ENCODE peak calls at places on chromosomes 16 and 17, in seven cellular contexts. One of them, this sample, is unnamed.

GRCh38 chr17:44115585-44116415 is 7.6 kb downstream of the HDAC5 start:
- DNase-seq in IMR-90: peak; percentile 43
- DNase-seq in DND-41: peak; percentile 38
- DNase-seq in right cardiac atrium: peak; percentile 55
- DNase-seq in cardiac muscle cell: peak; percentile 54
- DNase-seq in neuronal stem cell: no peak
- DNase-seq in upper lobe of right lung: no peak
- DNase-seq in this sample: no peak

GRCh38 chr16:4935231-4935855 is 1.6 kb downstream of the PPL start:
- DNase-seq in IMR-90: no peak
- DNase-seq in DND-41: no peak
- DNase-seq in right cardiac atrium: peak; percentile 93
- DNase-seq in cardiac muscle cell: no peak
- DNase-seq in neuronal stem cell: no peak
- DNase-seq in upper lobe of right lung: peak; percentile 94
- DNase-seq in this sample: peak; percentile 70

GRCh38 chr17:7548585-7549400 is at the start of gene TNFSF12:
- DNase-seq in IMR-90: peak; percentile 7
- DNase-seq in DND-41: peak; percentile 54
- DNase-seq in right cardiac atrium: peak; percentile 75
- DNase-seq in cardiac muscle cell: peak; percentile 58
- DNase-seq in neuronal stem cell: no peak
- DNase-seq in upper lobe of right lung: peak; percentile 88
- DNase-seq in this sample: peak; percentile 83

GRCh38 chr16:66486773-66487579 is 59.9 kb downstream of the BEAN1 start:
- DNase-seq in IMR-90: peak; percentile 83
- DNase-seq in DND-41: no peak
- DNase-seq in right cardiac atrium: peak; percentile 48
- DNase-seq in cardiac muscle cell: no peak
- DNase-seq in neuronal stem cell: no peak
- DNase-seq in upper lobe of right lung: no peak
- DNase-seq in this sample: peak; percentile 38

GRCh38 chr16:1723450-1724147 is 17.6 kb downstream of the MAPK8IP3 start:
- DNase-seq in IMR-90: peak; percentile 32
- DNase-seq in DND-41: peak; percentile 38
- DNase-seq in right cardiac atrium: no peak
- DNase-seq in cardiac muscle cell: peak; percentile 47
- DNase-seq in neuronal stem cell: no peak
- DNase-seq in upper lobe of right lung: no peak
- DNase-seq in this sample: no peak

GRCh38 chr17:68491381-68491849 is 20.8 kb upstream of the PRKAR1A start:
- DNase-seq in IMR-90: no peak
- DNase-seq in DND-41: no peak
- DNase-seq in right cardiac atrium: no peak
- DNase-seq in cardiac muscle cell: peak; percentile 31
- DNase-seq in neuronal stem cell: no peak
- DNase-seq in upper lobe of right lung: no peak
- DNase-seq in this sample: peak; percentile 53

GRCh38 chr17:55157165-55157564 is 107.6 kb upstream of the HLF start:
- DNase-seq in IMR-90: peak; percentile 53
- DNase-seq in DND-41: no peak
- DNase-seq in right cardiac atrium: no peak
- DNase-seq in cardiac muscle cell: peak; percentile 57
- DNase-seq in neuronal stem cell: no peak
- DNase-seq in upper lobe of right lung: no peak
- DNase-seq in this sample: no peak

GRCh38 chr16:52786105-52786504 is 239.2 kb upstream of the TOX3 start:
- DNase-seq in IMR-90: no peak
- DNase-seq in DND-41: no peak
- DNase-seq in right cardiac atrium: no peak
- DNase-seq in cardiac muscle cell: no peak
- DNase-seq in neuronal stem cell: no peak
- DNase-seq in upper lobe of right lung: no peak
- DNase-seq in this sample: no peak

GRCh38 chr17:60502145-60502544 is 23.9 kb downstream of the APPBP2 start:
- DNase-seq in IMR-90: no peak
- DNase-seq in DND-41: no peak
- DNase-seq in right cardiac atrium: no peak
- DNase-seq in cardiac muscle cell: no peak
- DNase-seq in neuronal stem cell: no peak
- DNase-seq in upper lobe of right lung: no peak
- DNase-seq in this sample: no peak

GRCh38 chr17:74860229-74860998 is 729 bp upstream of the GRIN2C start:
- DNase-seq in IMR-90: no peak
- DNase-seq in DND-41: no peak
- DNase-seq in right cardiac atrium: no peak
- DNase-seq in cardiac muscle cell: no peak
- DNase-seq in neuronal stem cell: no peak
- DNase-seq in upper lobe of right lung: no peak
- DNase-seq in this sample: no peak

GRCh38 chr17:82587234-82588086 is 60.8 kb downstream of the WDR45B start:
- DNase-seq in IMR-90: peak; percentile 10
- DNase-seq in DND-41: no peak
- DNase-seq in right cardiac atrium: no peak
- DNase-seq in cardiac muscle cell: no peak
- DNase-seq in neuronal stem cell: no peak
- DNase-seq in upper lobe of right lung: peak; percentile 82
- DNase-seq in this sample: no peak

GRCh38 chr17:60049936-60050335 is 28.8 kb downstream of the HEATR6 start:
- DNase-seq in IMR-90: peak; percentile 16
- DNase-seq in DND-41: no peak
- DNase-seq in right cardiac atrium: no peak
- DNase-seq in cardiac muscle cell: no peak
- DNase-seq in neuronal stem cell: no peak
- DNase-seq in upper lobe of right lung: no peak
- DNase-seq in this sample: no peak

GRCh38 chr16:85605912-85606841 is 6.9 kb upstream of the GSE1 start:
- DNase-seq in IMR-90: no peak
- DNase-seq in DND-41: no peak
- DNase-seq in right cardiac atrium: no peak
- DNase-seq in cardiac muscle cell: no peak
- DNase-seq in neuronal stem cell: no peak
- DNase-seq in upper lobe of right lung: no peak
- DNase-seq in this sample: no peak

GRCh38 chr17:74240637-74241036 is 27.3 kb downstream of the TTYH2 start:
- DNase-seq in IMR-90: no peak
- DNase-seq in DND-41: no peak
- DNase-seq in right cardiac atrium: peak; percentile 68
- DNase-seq in cardiac muscle cell: no peak
- DNase-seq in neuronal stem cell: no peak
- DNase-seq in upper lobe of right lung: no peak
- DNase-seq in this sample: peak; percentile 74

GRCh38 chr17:41967141-41967920 is 736 bp downstream of the CNP start:
- DNase-seq in IMR-90: no peak
- DNase-seq in DND-41: peak; percentile 55
- DNase-seq in right cardiac atrium: peak; percentile 35
- DNase-seq in cardiac muscle cell: peak; percentile 28
- DNase-seq in neuronal stem cell: no peak
- DNase-seq in upper lobe of right lung: no peak
- DNase-seq in this sample: no peak

GRCh38 chr16:82630688-82631087 is 3.9 kb downstream of the CDH13 start:
- DNase-seq in IMR-90: peak; percentile 60
- DNase-seq in DND-41: no peak
- DNase-seq in right cardiac atrium: no peak
- DNase-seq in cardiac muscle cell: no peak
- DNase-seq in neuronal stem cell: no peak
- DNase-seq in upper lobe of right lung: no peak
- DNase-seq in this sample: no peak

GRCh38 chr16:1612320-1613111 is at the start of gene CRAMP1:
- DNase-seq in IMR-90: no peak
- DNase-seq in DND-41: peak; percentile 17
- DNase-seq in right cardiac atrium: peak; percentile 22
- DNase-seq in cardiac muscle cell: no peak
- DNase-seq in neuronal stem cell: peak; percentile 8
- DNase-seq in upper lobe of right lung: no peak
- DNase-seq in this sample: peak; percentile 29

GRCh38 chr17:29948460-29949185 is 7.2 kb downstream of the EFCAB5 start:
- DNase-seq in IMR-90: no peak
- DNase-seq in DND-41: no peak
- DNase-seq in right cardiac atrium: no peak
- DNase-seq in cardiac muscle cell: no peak
- DNase-seq in neuronal stem cell: no peak
- DNase-seq in upper lobe of right lung: no peak
- DNase-seq in this sample: no peak

GRCh38 chr16:88439706-88440105 is 13.4 kb upstream of the ZFPM1 start:
- DNase-seq in IMR-90: no peak
- DNase-seq in DND-41: no peak
- DNase-seq in right cardiac atrium: no peak
- DNase-seq in cardiac muscle cell: no peak
- DNase-seq in neuronal stem cell: no peak
- DNase-seq in upper lobe of right lung: no peak
- DNase-seq in this sample: no peak

GRCh38 chr17:74646231-74646630 is 22.7 kb upstream of the CD300E start:
- DNase-seq in IMR-90: no peak
- DNase-seq in DND-41: no peak
- DNase-seq in right cardiac atrium: no peak
- DNase-seq in cardiac muscle cell: no peak
- DNase-seq in neuronal stem cell: no peak
- DNase-seq in upper lobe of right lung: no peak
- DNase-seq in this sample: no peak

DNA sequence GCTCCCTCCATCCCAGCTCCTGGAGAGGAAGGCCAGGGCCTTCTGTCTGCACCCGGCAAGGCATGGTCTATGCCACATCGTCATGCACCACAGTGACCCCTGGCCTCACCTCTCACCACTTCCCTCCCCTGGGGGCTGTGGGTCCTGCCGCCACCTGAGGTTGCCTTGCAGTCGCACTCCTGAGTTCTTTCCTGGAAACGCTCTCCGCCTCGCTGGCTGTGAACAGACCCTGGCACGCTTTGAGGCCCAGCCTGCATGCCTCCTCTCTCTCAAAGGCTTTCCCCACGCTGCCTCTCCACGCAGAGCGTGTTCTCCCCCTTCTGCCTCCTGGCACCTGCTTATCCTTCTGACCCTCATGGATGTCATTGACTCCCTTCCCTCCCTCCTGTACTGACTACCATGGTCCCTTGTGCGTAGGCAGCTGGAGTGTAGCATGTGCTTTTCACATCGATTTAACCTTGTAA is 45.4 kb downstream of the SEC14L1 start:
- DNase-seq in IMR-90: no peak
- DNase-seq in DND-41: peak; percentile 50
- DNase-seq in right cardiac atrium: peak; percentile 48
- DNase-seq in cardiac muscle cell: no peak
- DNase-seq in neuronal stem cell: no peak
- DNase-seq in upper lobe of right lung: no peak
- DNase-seq in this sample: peak; percentile 18
- H3K4me1 ChIP-seq in IMR-90: peaks cover 7% of the 10 kb centered on the region
- H3K4me1 ChIP-seq in DND-41: peaks cover 16% of the 10 kb centered on the region
- H3K4me1 ChIP-seq in right cardiac atrium: peaks cover 16% of the 10 kb centered on the region
- H3K4me1 ChIP-seq in cardiac muscle cell: peaks cover 22% of the 10 kb centered on the region
- H3K4me1 ChIP-seq in neuronal stem cell: peaks cover 22% of the 10 kb centered on the region
- H3K4me1 ChIP-seq in upper lobe of right lung: peaks cover 64% of the 10 kb centered on the region
- H3K4me1 ChIP-seq in this sample: peaks cover 76% of the 10 kb centered on the region

GRCh38 chr17:40348562-40349476 is 15.7 kb downstream of the GJD3 start:
- DNase-seq in IMR-90: no peak
- DNase-seq in DND-41: no peak
- DNase-seq in right cardiac atrium: peak; percentile 67
- DNase-seq in cardiac muscle cell: no peak
- DNase-seq in neuronal stem cell: no peak
- DNase-seq in upper lobe of right lung: peak; percentile 82
- DNase-seq in this sample: peak; percentile 73

GRCh38 chr17:40350410-40351184 is 13.9 kb downstream of the GJD3 start:
- DNase-seq in IMR-90: no peak
- DNase-seq in DND-41: no peak
- DNase-seq in right cardiac atrium: no peak
- DNase-seq in cardiac muscle cell: peak; percentile 31
- DNase-seq in neuronal stem cell: peak; percentile 94
- DNase-seq in upper lobe of right lung: no peak
- DNase-seq in this sample: no peak

GRCh38 chr17:40351185-40352043 is 13.1 kb downstream of the GJD3 start:
- DNase-seq in IMR-90: no peak
- DNase-seq in DND-41: no peak
- DNase-seq in right cardiac atrium: no peak
- DNase-seq in cardiac muscle cell: no peak
- DNase-seq in neuronal stem cell: no peak
- DNase-seq in upper lobe of right lung: no peak
- DNase-seq in this sample: no peak

GRCh38 chr17:40348136-40348504 is 16.4 kb downstream of the GJD3 start:
- DNase-seq in IMR-90: no peak
- DNase-seq in DND-41: no peak
- DNase-seq in right cardiac atrium: no peak
- DNase-seq in cardiac muscle cell: no peak
- DNase-seq in neuronal stem cell: no peak
- DNase-seq in upper lobe of right lung: no peak
- DNase-seq in this sample: peak; percentile 8

GRCh38 chr17:40349477-40350409 is 14.8 kb downstream of the GJD3 start:
- DNase-seq in IMR-90: peak; percentile 38
- DNase-seq in DND-41: no peak
- DNase-seq in right cardiac atrium: peak; percentile 73
- DNase-seq in cardiac muscle cell: no peak
- DNase-seq in neuronal stem cell: no peak
- DNase-seq in upper lobe of right lung: peak; percentile 74
- DNase-seq in this sample: no peak
- H3K27ac ChIP-seq in IMR-90: no peak overlapping the region
- H3K27ac ChIP-seq in DND-41: no peak overlapping the region
- H3K27ac ChIP-seq in right cardiac atrium: peak overlapping the region; percentile 32
- H3K27ac ChIP-seq in cardiac muscle cell: peak overlapping the region; percentile 43
- H3K27ac ChIP-seq in neuronal stem cell: peak overlapping the region; percentile 49
- H3K27ac ChIP-seq in upper lobe of right lung: peak overlapping the region; percentile 40
- H3K27ac ChIP-seq in this sample: peak overlapping the region; percentile 99

GRCh38 chr16:22034503-22034902 is 26.6 kb downstream of the MOSMO start:
- DNase-seq in IMR-90: no peak
- DNase-seq in DND-41: no peak
- DNase-seq in right cardiac atrium: no peak
- DNase-seq in cardiac muscle cell: no peak
- DNase-seq in neuronal stem cell: no peak
- DNase-seq in upper lobe of right lung: no peak
- DNase-seq in this sample: no peak

GRCh38 chr16:22031483-22032083 is 23.7 kb downstream of the MOSMO start:
- DNase-seq in IMR-90: no peak
- DNase-seq in DND-41: no peak
- DNase-seq in right cardiac atrium: no peak
- DNase-seq in cardiac muscle cell: no peak
- DNase-seq in neuronal stem cell: no peak
- DNase-seq in upper lobe of right lung: no peak
- DNase-seq in this sample: no peak

GRCh38 chr16:22027633-22028032 is 19.7 kb downstream of the MOSMO start:
- DNase-seq in IMR-90: no peak
- DNase-seq in DND-41: no peak
- DNase-seq in right cardiac atrium: no peak
- DNase-seq in cardiac muscle cell: no peak
- DNase-seq in neuronal stem cell: no peak
- DNase-seq in upper lobe of right lung: no peak
- DNase-seq in this sample: no peak

GRCh38 chr16:22029632-22030031 is 21.7 kb downstream of the MOSMO start:
- DNase-seq in IMR-90: no peak
- DNase-seq in DND-41: no peak
- DNase-seq in right cardiac atrium: no peak
- DNase-seq in cardiac muscle cell: no peak
- DNase-seq in neuronal stem cell: no peak
- DNase-seq in upper lobe of right lung: no peak
- DNase-seq in this sample: no peak

GRCh38 chr16:22030087-22030812 is 22.3 kb downstream of the MOSMO start:
- DNase-seq in IMR-90: no peak
- DNase-seq in DND-41: no peak
- DNase-seq in right cardiac atrium: no peak
- DNase-seq in cardiac muscle cell: no peak
- DNase-seq in neuronal stem cell: no peak
- DNase-seq in upper lobe of right lung: no peak
- DNase-seq in this sample: no peak
- H3K4me1 ChIP-seq in IMR-90: peaks cover 11% of the 10 kb centered on the region
- H3K4me1 ChIP-seq in DND-41: no peaks in the 10 kb centered on the region
- H3K4me1 ChIP-seq in right cardiac atrium: peaks cover 2% of the 10 kb centered on the region
- H3K4me1 ChIP-seq in cardiac muscle cell: peaks cover 22% of the 10 kb centered on the region
- H3K4me1 ChIP-seq in neuronal stem cell: no peaks in the 10 kb centered on the region
- H3K4me1 ChIP-seq in upper lobe of right lung: peaks cover 27% of the 10 kb centered on the region
- H3K4me1 ChIP-seq in this sample: no peaks in the 10 kb centered on the region

GRCh38 chr17:13646969-13647368 is 45.2 kb upstream of the HS3ST3A1 start:
- DNase-seq in IMR-90: no peak
- DNase-seq in DND-41: no peak
- DNase-seq in right cardiac atrium: no peak
- DNase-seq in cardiac muscle cell: no peak
- DNase-seq in neuronal stem cell: no peak
- DNase-seq in upper lobe of right lung: no peak
- DNase-seq in this sample: no peak
- H3K27ac ChIP-seq in IMR-90: no peak overlapping the region
- H3K27ac ChIP-seq in DND-41: no peak overlapping the region
- H3K27ac ChIP-seq in right cardiac atrium: no peak overlapping the region
- H3K27ac ChIP-seq in cardiac muscle cell: no peak overlapping the region
- H3K27ac ChIP-seq in neuronal stem cell: no peak overlapping the region
- H3K27ac ChIP-seq in upper lobe of right lung: no peak overlapping the region
- H3K27ac ChIP-seq in this sample: no peak overlapping the region